ENCODE peak calls at places on chromosomes 13 and 19, in four cellular contexts. C, E, H and P are unnamed samples.

GRCh38 chr13:36945078-36945477 is 25.0 kb upstream of the SMAD9 start:
- DNase-seq in H (no peak), C (no peak), E (no peak), P (no peak)

GRCh38 chr19:10501971-10502523 is 1.1 kb downstream of the KEAP1 start:
- DNase-seq in E (no peak), C (no peak), H (peak), P (no peak)

GRCh38 chr13:27966641-27967202 is 2.4 kb downstream of the CDX2 start:
- DNase-seq in E (no peak), H (no peak), C (no peak), P (no peak)

GRCh38 chr19:42254083-42254849 is 662 bp downstream of the ERF start:
- DNase-seq in C (no peak), E (peak), H (no peak), P (no peak)

GRCh38 chr19:55257461-55258411 is 1.1 kb downstream of the PPP6R1 start:
- DNase-seq in C (no peak), H (no peak), E (peak), P (no peak)

GRCh38 chr13:42633495-42633894 is 59.5 kb downstream of the TNFSF11 start:
- DNase-seq in E (peak), H (no peak), C (no peak), P (no peak)

GRCh38 chr13:98371624-98372023 is 194.6 kb upstream of the RNF113B start:
- DNase-seq in E (no peak), H (no peak), C (no peak), P (no peak)

GRCh38 chr19:49950956-49951526 is 9.9 kb downstream of the SIGLEC11 start:
- DNase-seq in C (no peak), E (no peak), H (no peak), P (no peak)

GRCh38 chr19:38209671-38210457 is 14.2 kb downstream of the DPF1 start:
- DNase-seq in E (peak), H (peak), C (no peak), P (peak)

GRCh38 chr19:13938361-13939027 is at the start of gene PODNL1:
- DNase-seq in H (no peak), E (peak), C (peak), P (peak)

GRCh38 chr19:10286803-10287737 is at the start of gene ICAM4:
- DNase-seq in H (no peak), E (peak), C (no peak), P (no peak)

GRCh38 chr19:531753-532571 is at the start of gene CDC34:
- DNase-seq in C (no peak), E (no peak), H (no peak), P (no peak)

GRCh38 chr13:21061077-21061945 is at the start of gene LATS2:
- DNase-seq in C (peak), H (peak), E (peak), P (peak)

GRCh38 chr13:21063031-21063430 is 1.6 kb upstream of the LATS2 start:
- DNase-seq in H (no peak), E (no peak), C (no peak), P (no peak)

GRCh38 chr13:21058361-21058760 is 3.0 kb downstream of the LATS2 start:
- DNase-seq in E (peak), C (no peak), H (no peak), P (no peak)

GRCh38 chr13:21060827-21061076 is 634 bp downstream of the LATS2 start:
- DNase-seq in C (no peak), E (no peak), H (no peak), P (no peak)

GRCh38 chr13:21060063-21060826 is 1.1 kb downstream of the LATS2 start:
- DNase-seq in E (peak), H (no peak), C (no peak), P (no peak)
- H3K4me3 ChIP-seq in E (peak), H (peak), C (peak), P (peak)

GRCh38 chr13:106416645-106417044 is 118.8 kb downstream of the EFNB2 start:
- DNase-seq in H (no peak), E (no peak), C (no peak), P (no peak)

GRCh38 chr13:106415427-106415826 is 120.0 kb downstream of the EFNB2 start:
- DNase-seq in H (no peak), C (peak), E (no peak), P (no peak)

GRCh38 chr13:106417467-106418110 is 117.9 kb downstream of the EFNB2 start:
- DNase-seq in H (no peak), C (no peak), E (no peak), P (no peak)

GRCh38 chr13:106415971-106416370 is 119.5 kb downstream of the EFNB2 start:
- DNase-seq in C (no peak), E (no peak), H (no peak), P (no peak)

GRCh38 chr13:106418556-106418955 is 116.9 kb downstream of the EFNB2 start:
- DNase-seq in H (no peak), E (peak), C (peak), P (peak)
- H3K4me3 ChIP-seq in H (no peak), E (no peak), C (no peak), P (no peak)

DNA sequence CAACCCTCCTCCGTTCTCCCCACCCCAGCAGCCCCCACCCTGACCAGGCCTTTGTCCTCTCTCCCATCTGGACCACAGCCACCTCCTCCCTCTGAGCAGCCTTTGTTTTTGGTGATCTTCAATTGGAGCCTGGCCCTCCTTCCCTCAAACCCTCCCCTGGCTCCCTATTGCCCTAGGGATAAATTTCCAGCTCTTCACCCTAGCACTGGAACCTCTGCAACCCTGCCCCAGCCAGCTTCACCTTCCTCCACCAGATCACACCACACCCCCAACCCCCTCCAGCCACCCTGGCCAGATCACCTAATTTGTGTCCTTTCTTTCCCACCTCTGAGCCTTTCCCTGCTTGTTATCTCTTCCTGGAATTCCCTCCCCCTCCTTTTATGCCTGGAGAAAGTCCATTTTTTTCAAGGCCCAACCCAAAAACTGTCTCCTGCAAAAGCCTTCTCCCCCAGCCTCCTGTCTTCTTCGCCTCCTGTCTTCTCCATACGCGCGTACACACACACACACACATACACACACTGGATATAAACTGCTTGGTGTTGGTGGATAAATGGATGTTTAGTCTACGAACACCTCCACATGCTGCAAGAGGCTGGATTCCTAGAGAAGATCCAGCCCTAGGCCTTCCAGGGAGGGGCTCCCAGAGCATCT is 5.2 kb upstream of the TLE2 start:
- DNase-seq in H (no peak), C (no peak), E (peak), P (no peak)
- H3K4me3 ChIP-seq in H (peak), C (no peak), E (peak), P (peak)

GRCh38 chr13:94323746-94324408 is 155.6 kb downstream of the DCT start:
- DNase-seq in C (no peak), H (no peak), E (no peak), P (no peak)
- H3K4me3 ChIP-seq in C (no peak), H (no peak), E (no peak), P (no peak)